ENCODE peak calls at places on chromosomes 7 and 10, in five cellular contexts. U is ovary, P is psoas muscle, F is AG04450, R is left ventricle myocardium inferior. S is an unnamed sample.
A peak's percentile ranks its signal among the peaks of the same experiment; 100 is the strongest.

GRCh38 chr7:33722383-33723096 is 182.8 kb upstream of the BMPER start:
- DNase-seq in U (no peak), P (peak; percentile 43), F (no peak), R (no peak), S (no peak)

GRCh38 chr7:67618569-67619543 is 622.2 kb downstream of the TYW1 start:
- DNase-seq in U (peak; percentile 21), P (no peak), F (no peak), R (peak; percentile 19), S (no peak)

GRCh38 chr10:108877130-108877529 is 1046.2 kb downstream of the XPNPEP1 start:
- DNase-seq in U (no peak), P (no peak), F (peak; percentile 16), R (no peak), S (no peak)

GRCh38 chr10:84212015-84212414 is 13.3 kb downstream of the LRIT2 start:
- DNase-seq in U (no peak), P (no peak), F (no peak), R (no peak), S (no peak)

GRCh38 chr7:87225696-87226095 is 6.2 kb upstream of the TMEM243 start:
- DNase-seq in U (no peak), P (no peak), F (no peak), R (no peak), S (no peak)

GRCh38 chr7:55308186-55308929 is 56.8 kb upstream of the LANCL2 start:
- DNase-seq in U (no peak), P (no peak), F (no peak), R (no peak), S (no peak)

GRCh38 chr7:139897422-139898085 is 68.5 kb downstream of the TBXAS1 start:
- DNase-seq in U (no peak), P (no peak), F (no peak), R (no peak), S (peak; percentile 46)

GRCh38 chr7:121510302-121510701 is 114.2 kb upstream of the FAM3C start:
- DNase-seq in U (no peak), P (no peak), F (no peak), R (no peak), S (no peak)

GRCh38 chr10:50658165-50658564 is 34.4 kb upstream of the SGMS1 start:
- DNase-seq in U (no peak), P (no peak), F (no peak), R (no peak), S (no peak)

GRCh38 chr7:100353685-100354330 is 4.1 kb upstream of the PILRB start:
- DNase-seq in U (no peak), P (no peak), F (no peak), R (no peak), S (peak; percentile 69)

GRCh38 chr10:94500063-94500462 is 45.5 kb upstream of the HELLS start:
- DNase-seq in U (no peak), P (no peak), F (no peak), R (no peak), S (no peak)

GRCh38 chr10:62817763-62818425 is 1.7 kb upstream of the EGR2 start:
- DNase-seq in U (peak; percentile 69), P (peak; percentile 74), F (no peak), R (peak; percentile 77), S (peak; percentile 82)

GRCh38 chr7:7261863-7262262 is 79.5 kb downstream of the C1GALT1 start:
- DNase-seq in U (no peak), P (no peak), F (no peak), R (no peak), S (no peak)

GRCh38 chr7:139965942-139966628 is 96.7 kb downstream of the PARP12 start:
- DNase-seq in U (no peak), P (no peak), F (no peak), R (no peak), S (no peak)

GRCh38 chr7:55415173-55415778 is 50.1 kb downstream of the LANCL2 start:
- DNase-seq in U (peak; percentile 83), P (peak; percentile 78), F (peak; percentile 48), R (peak; percentile 68), S (no peak)

GRCh38 chr10:95236068-95236903 is 42.2 kb downstream of the ACSM6 start:
- DNase-seq in U (no peak), P (no peak), F (no peak), R (no peak), S (no peak)

GRCh38 chr7:2966466-2967078 is 77.1 kb downstream of the CARD11 start:
- DNase-seq in U (no peak), P (no peak), F (no peak), R (no peak), S (peak; percentile 21)

GRCh38 chr10:100008708-100009282 is 952 bp downstream of the DNMBP start:
- DNase-seq in U (no peak), P (no peak), F (no peak), R (no peak), S (no peak)

GRCh38 chr10:34739915-34740314 is 75.2 kb downstream of the PARD3 start:
- DNase-seq in U (peak; percentile 76), P (peak; percentile 43), F (peak; percentile 77), R (peak; percentile 40), S (no peak)

GRCh38 chr10:102616071-102616770 is 28.1 kb upstream of the TRIM8 start:
- DNase-seq in U (no peak), P (peak; percentile 76), F (no peak), R (peak; percentile 84), S (no peak)

GRCh38 chr7:41916450-41916927 is 213.6 kb upstream of the INHBA start:
- DNase-seq in U (no peak), P (no peak), F (peak; percentile 93), R (no peak), S (no peak)

GRCh38 chr7:121219031-121219430 is 109.8 kb upstream of the WNT16 start:
- DNase-seq in U (no peak), P (no peak), F (no peak), R (no peak), S (no peak)

GRCh38 chr10:103106556-103106955 is 86.5 kb downstream of the NT5C2 start:
- DNase-seq in U (no peak), P (no peak), F (no peak), R (no peak), S (no peak)

GRCh38 chr10:130805635-130806030 is 505.9 kb downstream of the TCERG1L start:
- DNase-seq in U (no peak), P (no peak), F (no peak), R (no peak), S (peak; percentile 59)

GRCh38 chr10:21724020-21724589 is 190.1 kb downstream of the MLLT10 start:
- DNase-seq in U (no peak), P (no peak), F (no peak), R (no peak), S (no peak)

GRCh38 chr10:130551676-130552075 is 415.5 kb downstream of the GLRX3 start:
- DNase-seq in U (no peak), P (no peak), F (no peak), R (no peak), S (no peak)

GRCh38 chr7:151062399-151063211 is 3.2 kb downstream of the SLC4A2 start:
- DNase-seq in U (peak; percentile 72), P (peak; percentile 63), F (no peak), R (no peak), S (no peak)

GRCh38 chr10:119505588-119506315 is 36.8 kb downstream of the RGS10 start:
- DNase-seq in U (no peak), P (no peak), F (no peak), R (no peak), S (no peak)

GRCh38 chr7:130732980-130733865 is 784 bp downstream of the KLF14 start:
- DNase-seq in U (peak; percentile 34), P (peak; percentile 51), F (no peak), R (peak; percentile 14), S (no peak)

GRCh38 chr7:127504715-127505114 is 80.7 kb downstream of the GCC1 start:
- DNase-seq in U (no peak), P (peak; percentile 12), F (no peak), R (peak; percentile 26), S (no peak)

DNA sequence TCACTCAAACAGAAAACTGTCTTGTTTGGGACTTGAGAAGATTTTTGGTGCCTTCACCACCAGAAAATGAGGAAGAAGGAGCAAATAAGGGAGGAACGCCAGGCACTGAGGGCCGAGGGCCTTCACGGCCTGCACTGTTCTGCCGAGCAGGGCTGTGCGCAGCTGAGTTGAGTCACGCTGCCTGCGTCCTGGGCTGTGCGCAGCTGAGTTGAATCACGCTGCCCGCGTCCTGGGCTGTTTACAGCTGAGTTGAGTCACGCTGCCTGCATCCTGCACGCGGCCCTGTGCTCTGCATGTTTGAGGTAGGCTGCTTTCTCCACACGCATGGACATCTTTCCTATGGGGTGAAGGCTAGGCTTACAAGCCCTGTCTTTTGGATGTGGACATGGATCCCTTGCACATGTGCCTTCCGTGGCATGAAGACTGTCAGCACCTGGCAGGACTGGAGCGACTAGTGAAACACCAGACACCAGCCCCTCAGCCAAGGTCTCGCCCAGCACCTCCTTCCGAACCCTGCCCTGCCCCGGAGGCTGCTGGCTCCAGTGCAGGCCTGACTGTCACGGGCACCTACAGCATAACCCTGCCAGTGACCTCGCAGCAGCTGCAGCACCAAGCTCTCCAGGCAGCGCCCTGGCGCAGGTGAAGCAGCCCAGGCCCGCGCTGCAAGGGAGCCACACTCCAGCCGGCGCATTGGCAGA is 96.7 kb downstream of the HTR5A start:
- DNase-seq in U (no peak), P (peak; percentile 82), F (peak; percentile 91), R (no peak), S (no peak)
- H3K4me3 ChIP-seq in U (no peak overlapping the region), P (no peak overlapping the region), F (no peak overlapping the region), R (no peak overlapping the region), S (no peak overlapping the region)

GRCh38 chr10:79314761-79315601 is 32.3 kb upstream of the PPIF start:
- DNase-seq in U (no peak), P (no peak), F (no peak), R (no peak), S (no peak)
- H3K27ac ChIP-seq in U (no peak overlapping the region), P (peak overlapping the region; percentile 18), F (no peak overlapping the region), R (no peak overlapping the region), S (no peak overlapping the region)

GRCh38 chr7:95921543-95921942 is 149.2 kb downstream of the DYNC1I1 start:
- DNase-seq in U (no peak), P (no peak), F (no peak), R (no peak), S (no peak)

GRCh38 chr7:95917622-95918021 is 145.3 kb downstream of the DYNC1I1 start:
- DNase-seq in U (no peak), P (no peak), F (no peak), R (no peak), S (no peak)

GRCh38 chr7:95919574-95919973 is 147.2 kb downstream of the DYNC1I1 start:
- DNase-seq in U (no peak), P (no peak), F (no peak), R (no peak), S (no peak)

GRCh38 chr7:95915731-95916130 is 143.4 kb downstream of the DYNC1I1 start:
- DNase-seq in U (no peak), P (no peak), F (no peak), R (no peak), S (no peak)

GRCh38 chr7:95916573-95917371 is 144.4 kb downstream of the DYNC1I1 start:
- DNase-seq in U (peak; percentile 92), P (peak; percentile 73), F (peak; percentile 42), R (peak; percentile 79), S (no peak)
- H3K4me3 ChIP-seq in U (no peak overlapping the region), P (no peak overlapping the region), F (no peak overlapping the region), R (peak overlapping the region; percentile 9), S (peak overlapping the region; percentile 41)

GRCh38 chr10:112208292-112208691 is 24.7 kb upstream of the GPAM start:
- DNase-seq in U (no peak), P (no peak), F (no peak), R (no peak), S (no peak)
- H3K27ac ChIP-seq in U (no peak overlapping the region), P (no peak overlapping the region), F (no peak overlapping the region), R (peak overlapping the region; percentile 51), S (no peak overlapping the region)